ENCODE peak calls at places on chromosomes 7 and 10, in seven cellular contexts. One of them, this sample, is unnamed. For H3K4me1, the result is how much of the 10 kb centered on the place peaks cover.

GRCh38 chr7:127390186-127390816 is 2.2 kb downstream of the ZNF800 start:
- DNase-seq in CD8-positive, alpha-beta T cell: no peak
- DNase-seq in BE2C: no peak
- DNase-seq in psoas muscle: no peak
- DNase-seq in endothelial cell of umbilical vein: no peak
- DNase-seq in pancreas: no peak
- DNase-seq in uterus: no peak
- DNase-seq in this sample: no peak

GRCh38 chr10:86497621-86498020 is 24.0 kb downstream of the WAPL start:
- DNase-seq in CD8-positive, alpha-beta T cell: no peak
- DNase-seq in BE2C: no peak
- DNase-seq in psoas muscle: no peak
- DNase-seq in endothelial cell of umbilical vein: no peak
- DNase-seq in pancreas: no peak
- DNase-seq in uterus: no peak
- DNase-seq in this sample: no peak

GRCh38 chr10:47024046-47024322 is 112.8 kb downstream of the PTPN20 start:
- DNase-seq in CD8-positive, alpha-beta T cell: no peak
- DNase-seq in BE2C: no peak
- DNase-seq in psoas muscle: no peak
- DNase-seq in endothelial cell of umbilical vein: no peak
- DNase-seq in pancreas: no peak
- DNase-seq in uterus: no peak
- DNase-seq in this sample: no peak

GRCh38 chr7:99837649-99838361 is 10.0 kb downstream of the CYP3A43 start:
- DNase-seq in CD8-positive, alpha-beta T cell: no peak
- DNase-seq in BE2C: no peak
- DNase-seq in psoas muscle: no peak
- DNase-seq in endothelial cell of umbilical vein: no peak
- DNase-seq in pancreas: no peak
- DNase-seq in uterus: no peak
- DNase-seq in this sample: no peak

GRCh38 chr10:71239946-71240795 is 27.8 kb downstream of the UNC5B start:
- DNase-seq in CD8-positive, alpha-beta T cell: no peak
- DNase-seq in BE2C: peak
- DNase-seq in psoas muscle: peak
- DNase-seq in endothelial cell of umbilical vein: peak
- DNase-seq in pancreas: no peak
- DNase-seq in uterus: no peak
- DNase-seq in this sample: no peak

GRCh38 chr7:51123322-51124021 is 193.1 kb downstream of the COBL start:
- DNase-seq in CD8-positive, alpha-beta T cell: no peak
- DNase-seq in BE2C: no peak
- DNase-seq in psoas muscle: peak
- DNase-seq in endothelial cell of umbilical vein: no peak
- DNase-seq in pancreas: no peak
- DNase-seq in uterus: no peak
- DNase-seq in this sample: no peak

GRCh38 chr7:127252736-127253288 is at the start of gene GRM8:
- DNase-seq in CD8-positive, alpha-beta T cell: no peak
- DNase-seq in BE2C: peak
- DNase-seq in psoas muscle: peak
- DNase-seq in endothelial cell of umbilical vein: peak
- DNase-seq in pancreas: peak
- DNase-seq in uterus: peak
- DNase-seq in this sample: no peak

GRCh38 chr7:50664461-50664922 is 99.3 kb upstream of the DDC start:
- DNase-seq in CD8-positive, alpha-beta T cell: no peak
- DNase-seq in BE2C: no peak
- DNase-seq in psoas muscle: no peak
- DNase-seq in endothelial cell of umbilical vein: peak
- DNase-seq in pancreas: no peak
- DNase-seq in uterus: no peak
- DNase-seq in this sample: no peak

GRCh38 chr7:46776790-46777189 is 805.1 kb downstream of the TNS3 start:
- DNase-seq in CD8-positive, alpha-beta T cell: no peak
- DNase-seq in BE2C: no peak
- DNase-seq in psoas muscle: no peak
- DNase-seq in endothelial cell of umbilical vein: peak
- DNase-seq in pancreas: no peak
- DNase-seq in uterus: no peak
- DNase-seq in this sample: no peak

GRCh38 chr10:64519831-64520230 is 998.6 kb downstream of the REEP3 start:
- DNase-seq in CD8-positive, alpha-beta T cell: no peak
- DNase-seq in BE2C: no peak
- DNase-seq in psoas muscle: no peak
- DNase-seq in endothelial cell of umbilical vein: no peak
- DNase-seq in pancreas: no peak
- DNase-seq in uterus: no peak
- DNase-seq in this sample: no peak

GRCh38 chr10:15787426-15787825 is 67.7 kb upstream of the ITGA8 start:
- DNase-seq in CD8-positive, alpha-beta T cell: no peak
- DNase-seq in BE2C: no peak
- DNase-seq in psoas muscle: no peak
- DNase-seq in endothelial cell of umbilical vein: no peak
- DNase-seq in pancreas: no peak
- DNase-seq in uterus: no peak
- DNase-seq in this sample: no peak

GRCh38 chr10:107206856-107207255 is 42.4 kb upstream of the SORCS1 start:
- DNase-seq in CD8-positive, alpha-beta T cell: no peak
- DNase-seq in BE2C: no peak
- DNase-seq in psoas muscle: no peak
- DNase-seq in endothelial cell of umbilical vein: no peak
- DNase-seq in pancreas: no peak
- DNase-seq in uterus: no peak
- DNase-seq in this sample: no peak

GRCh38 chr10:4686644-4686996 is 139.4 kb upstream of the AKR1E2 start:
- DNase-seq in CD8-positive, alpha-beta T cell: no peak
- DNase-seq in BE2C: no peak
- DNase-seq in psoas muscle: no peak
- DNase-seq in endothelial cell of umbilical vein: no peak
- DNase-seq in pancreas: no peak
- DNase-seq in uterus: no peak
- DNase-seq in this sample: no peak
- H3K4me1 ChIP-seq in CD8-positive, alpha-beta T cell: under half
- H3K4me1 ChIP-seq in BE2C: under half
- H3K4me1 ChIP-seq in psoas muscle: under half
- H3K4me1 ChIP-seq in endothelial cell of umbilical vein: under half
- H3K4me1 ChIP-seq in pancreas: under half
- H3K4me1 ChIP-seq in uterus: under half
- H3K4me1 ChIP-seq in this sample: under half

GRCh38 chr10:102831322-102832071 is 5.7 kb downstream of the CYP17A1 start:
- DNase-seq in CD8-positive, alpha-beta T cell: no peak
- DNase-seq in BE2C: no peak
- DNase-seq in psoas muscle: no peak
- DNase-seq in endothelial cell of umbilical vein: no peak
- DNase-seq in pancreas: no peak
- DNase-seq in uterus: no peak
- DNase-seq in this sample: no peak

GRCh38 chr10:102832248-102832647 is 5.0 kb downstream of the CYP17A1 start:
- DNase-seq in CD8-positive, alpha-beta T cell: no peak
- DNase-seq in BE2C: no peak
- DNase-seq in psoas muscle: no peak
- DNase-seq in endothelial cell of umbilical vein: no peak
- DNase-seq in pancreas: no peak
- DNase-seq in uterus: no peak
- DNase-seq in this sample: no peak

GRCh38 chr10:102826148-102826796 is 10.9 kb downstream of the CYP17A1 start:
- DNase-seq in CD8-positive, alpha-beta T cell: no peak
- DNase-seq in BE2C: no peak
- DNase-seq in psoas muscle: no peak
- DNase-seq in endothelial cell of umbilical vein: no peak
- DNase-seq in pancreas: no peak
- DNase-seq in uterus: no peak
- DNase-seq in this sample: no peak

GRCh38 chr10:102824695-102825094 is 12.5 kb downstream of the CYP17A1 start:
- DNase-seq in CD8-positive, alpha-beta T cell: no peak
- DNase-seq in BE2C: no peak
- DNase-seq in psoas muscle: no peak
- DNase-seq in endothelial cell of umbilical vein: no peak
- DNase-seq in pancreas: no peak
- DNase-seq in uterus: no peak
- DNase-seq in this sample: no peak

GRCh38 chr10:102827597-102827975 is 9.6 kb downstream of the CYP17A1 start:
- DNase-seq in CD8-positive, alpha-beta T cell: no peak
- DNase-seq in BE2C: no peak
- DNase-seq in psoas muscle: no peak
- DNase-seq in endothelial cell of umbilical vein: no peak
- DNase-seq in pancreas: no peak
- DNase-seq in uterus: no peak
- DNase-seq in this sample: no peak
- H3K4me1 ChIP-seq in CD8-positive, alpha-beta T cell: under half
- H3K4me1 ChIP-seq in BE2C: under half
- H3K4me1 ChIP-seq in psoas muscle: under half
- H3K4me1 ChIP-seq in endothelial cell of umbilical vein: under half
- H3K4me1 ChIP-seq in pancreas: under half
- H3K4me1 ChIP-seq in uterus: under half
- H3K4me1 ChIP-seq in this sample: under half

GRCh38 chr10:80457554-80458262 is 3.6 kb downstream of the TSPAN14 start:
- DNase-seq in CD8-positive, alpha-beta T cell: no peak
- DNase-seq in BE2C: no peak
- DNase-seq in psoas muscle: no peak
- DNase-seq in endothelial cell of umbilical vein: no peak
- DNase-seq in pancreas: no peak
- DNase-seq in uterus: no peak
- DNase-seq in this sample: no peak
- H3K4me1 ChIP-seq in CD8-positive, alpha-beta T cell: half or more
- H3K4me1 ChIP-seq in BE2C: under half
- H3K4me1 ChIP-seq in psoas muscle: half or more
- H3K4me1 ChIP-seq in endothelial cell of umbilical vein: half or more
- H3K4me1 ChIP-seq in pancreas: half or more
- H3K4me1 ChIP-seq in uterus: under half
- H3K4me1 ChIP-seq in this sample: half or more

GRCh38 chr7:137881607-137882260 is 35.0 kb upstream of the DGKI start:
- DNase-seq in CD8-positive, alpha-beta T cell: no peak
- DNase-seq in BE2C: no peak
- DNase-seq in psoas muscle: no peak
- DNase-seq in endothelial cell of umbilical vein: no peak
- DNase-seq in pancreas: no peak
- DNase-seq in uterus: no peak
- DNase-seq in this sample: no peak

GRCh38 chr7:137882261-137882668 is 35.5 kb upstream of the DGKI start:
- DNase-seq in CD8-positive, alpha-beta T cell: no peak
- DNase-seq in BE2C: peak
- DNase-seq in psoas muscle: peak
- DNase-seq in endothelial cell of umbilical vein: peak
- DNase-seq in pancreas: no peak
- DNase-seq in uterus: peak
- DNase-seq in this sample: no peak

GRCh38 chr7:137879357-137880158 is 32.8 kb upstream of the DGKI start:
- DNase-seq in CD8-positive, alpha-beta T cell: no peak
- DNase-seq in BE2C: no peak
- DNase-seq in psoas muscle: peak
- DNase-seq in endothelial cell of umbilical vein: no peak
- DNase-seq in pancreas: no peak
- DNase-seq in uterus: no peak
- DNase-seq in this sample: no peak

GRCh38 chr7:137878333-137878961 is 31.7 kb upstream of the DGKI start:
- DNase-seq in CD8-positive, alpha-beta T cell: no peak
- DNase-seq in BE2C: peak
- DNase-seq in psoas muscle: peak
- DNase-seq in endothelial cell of umbilical vein: no peak
- DNase-seq in pancreas: no peak
- DNase-seq in uterus: peak
- DNase-seq in this sample: no peak

DNA sequence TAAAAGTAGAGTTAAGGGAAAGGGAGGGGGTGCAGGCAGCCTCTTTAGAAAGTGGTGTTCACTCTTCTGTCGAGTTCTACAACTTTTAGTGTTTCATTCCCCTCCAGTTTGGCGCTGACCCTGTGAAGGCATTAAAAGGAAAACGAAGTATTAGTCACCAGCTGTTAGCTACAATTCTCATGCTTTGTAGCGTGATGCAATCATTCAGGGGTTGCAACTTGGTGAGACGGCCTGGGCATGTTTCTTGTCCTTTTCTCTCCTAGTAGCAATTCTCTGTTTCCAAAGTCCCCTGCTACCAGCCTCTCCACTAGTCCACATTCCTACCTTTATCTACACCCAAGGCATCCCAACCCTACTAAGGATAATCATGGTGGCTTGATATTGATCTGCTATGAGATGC is 33.7 kb upstream of the DGKI start:
- DNase-seq in CD8-positive, alpha-beta T cell: no peak
- DNase-seq in BE2C: no peak
- DNase-seq in psoas muscle: no peak
- DNase-seq in endothelial cell of umbilical vein: no peak
- DNase-seq in pancreas: no peak
- DNase-seq in uterus: peak
- DNase-seq in this sample: no peak
- H3K4me1 ChIP-seq in CD8-positive, alpha-beta T cell: under half
- H3K4me1 ChIP-seq in BE2C: under half
- H3K4me1 ChIP-seq in psoas muscle: under half
- H3K4me1 ChIP-seq in endothelial cell of umbilical vein: under half
- H3K4me1 ChIP-seq in pancreas: under half
- H3K4me1 ChIP-seq in uterus: under half
- H3K4me1 ChIP-seq in this sample: under half

This sample was measured in Caco-2.